ENCODE peak calls at places on chromosomes 2 and 18, in eight cellular contexts. K, B, Y, G, P, W, I and T are unnamed samples.

GRCh38 chr18:58051765-58052460 is 7.9 kb downstream of the NEDD4L start:
- DNase-seq in K (no peak), B (peak), Y (no peak), G (peak), P (peak), W (peak), I (no peak), T (no peak)

GRCh38 chr2:173584676-173585453 is 230.2 kb downstream of the CDCA7 start:
- DNase-seq in K (no peak), B (no peak), Y (no peak), G (no peak), P (no peak), W (no peak), I (no peak), T (no peak)

GRCh38 chr2:105751272-105751671 is 6.6 kb downstream of the NCK2 start:
- DNase-seq in K (no peak), B (no peak), Y (no peak), G (no peak), P (no peak), W (no peak), I (no peak), T (no peak)

GRCh38 chr18:68847219-68847860 is 49.5 kb downstream of the CCDC102B start:
- DNase-seq in K (no peak), B (peak), Y (no peak), G (peak), P (peak), W (peak), I (peak), T (no peak)

GRCh38 chr2:170716851-170717598 is 1.9 kb downstream of the SP5 start:
- DNase-seq in K (peak), B (peak), Y (peak), G (peak), P (peak), W (no peak), I (no peak), T (peak)

GRCh38 chr2:237191693-237192076 is 106.0 kb downstream of the COPS8 start:
- DNase-seq in K (no peak), B (no peak), Y (peak), G (no peak), P (no peak), W (no peak), I (no peak), T (no peak)

GRCh38 chr18:44771957-44772917 is 91.5 kb downstream of the SETBP1 start:
- DNase-seq in K (no peak), B (no peak), Y (no peak), G (no peak), P (no peak), W (no peak), I (peak), T (no peak)

GRCh38 chr18:45962461-45962860 is 4.7 kb downstream of the EPG5 start:
- DNase-seq in K (no peak), B (peak), Y (no peak), G (peak), P (peak), W (peak), I (peak), T (no peak)

GRCh38 chr2:23419171-23420090 is 34.5 kb downstream of the KLHL29 start:
- DNase-seq in K (no peak), B (peak), Y (no peak), G (no peak), P (no peak), W (no peak), I (no peak), T (no peak)

GRCh38 chr2:145066795-145067194 is 546.9 kb upstream of the ZEB2 start:
- DNase-seq in K (no peak), B (no peak), Y (no peak), G (no peak), P (no peak), W (no peak), I (no peak), T (no peak)

GRCh38 chr2:134466141-134466540 is 212.3 kb downstream of the MGAT5 start:
- DNase-seq in K (no peak), B (peak), Y (no peak), G (no peak), P (peak), W (peak), I (peak), T (peak)

GRCh38 chr2:146817613-146818012 is 1027.2 kb upstream of the ACVR2A start:
- DNase-seq in K (no peak), B (no peak), Y (no peak), G (no peak), P (peak), W (no peak), I (no peak), T (no peak)

GRCh38 chr2:101306410-101306809 is 2.1 kb downstream of the RNF149 start:
- DNase-seq in K (no peak), B (no peak), Y (no peak), G (no peak), P (no peak), W (peak), I (no peak), T (no peak)

GRCh38 chr2:71609029-71609428 is 155.7 kb downstream of the DYSF start:
- DNase-seq in K (peak), B (no peak), Y (peak), G (no peak), P (no peak), W (no peak), I (no peak), T (no peak)

GRCh38 chr2:229719926-229720652 is 5.7 kb upstream of the DNER start:
- DNase-seq in K (no peak), B (no peak), Y (no peak), G (peak), P (no peak), W (no peak), I (peak), T (no peak)

GRCh38 chr2:131014141-131014540 is 79.1 kb downstream of the FAM168B start:
- DNase-seq in K (no peak), B (no peak), Y (no peak), G (no peak), P (peak), W (no peak), I (no peak), T (no peak)

GRCh38 chr2:196453613-196454047 is 185.9 kb upstream of the CCDC150 start:
- DNase-seq in K (no peak), B (peak), Y (no peak), G (peak), P (peak), W (peak), I (peak), T (peak)

GRCh38 chr2:209441541-209441940 is 17.7 kb downstream of the MAP2 start:
- DNase-seq in K (no peak), B (peak), Y (no peak), G (no peak), P (no peak), W (no peak), I (peak), T (no peak)

GRCh38 chr2:88600038-88600465 is 27.2 kb downstream of the EIF2AK3 start:
- DNase-seq in K (no peak), B (peak), Y (no peak), G (peak), P (peak), W (peak), I (peak), T (peak)

GRCh38 chr2:236176417-236176816 is 8.2 kb upstream of the GBX2 start:
- DNase-seq in K (no peak), B (peak), Y (no peak), G (peak), P (peak), W (no peak), I (no peak), T (no peak)

GRCh38 chr2:12504443-12504842 is 212.3 kb upstream of the TRIB2 start:
- DNase-seq in K (no peak), B (peak), Y (no peak), G (peak), P (peak), W (peak), I (peak), T (no peak)

GRCh38 chr18:27143580-27144287 is 41.4 kb downstream of the CHST9 start:
- DNase-seq in K (no peak), B (no peak), Y (no peak), G (no peak), P (no peak), W (no peak), I (no peak), T (no peak)

GRCh38 chr2:98086491-98087446 is at the start of gene VWA3B:
- DNase-seq in K (peak), B (peak), Y (peak), G (no peak), P (peak), W (peak), I (peak), T (peak)

GRCh38 chr2:234827096-234827860 is 124.5 kb upstream of the SH3BP4 start:
- DNase-seq in K (no peak), B (no peak), Y (no peak), G (no peak), P (peak), W (no peak), I (no peak), T (no peak)

GRCh38 chr2:48413676-48414075 is 116.3 kb upstream of the STON1 start:
- DNase-seq in K (no peak), B (no peak), Y (no peak), G (no peak), P (no peak), W (no peak), I (no peak), T (no peak)

GRCh38 chr2:3730646-3731045 is 27.3 kb downstream of the DCDC2C start:
- DNase-seq in K (no peak), B (peak), Y (no peak), G (peak), P (peak), W (no peak), I (no peak), T (no peak)

GRCh38 chr2:102301867-102302362 is 9.4 kb upstream of the IL1RL1 start:
- DNase-seq in K (no peak), B (peak), Y (no peak), G (peak), P (peak), W (peak), I (peak), T (no peak)

GRCh38 chr2:148021059-148021985 is at the start of gene MBD5:
- DNase-seq in K (peak), B (peak), Y (peak), G (peak), P (peak), W (peak), I (peak), T (peak)

GRCh38 chr2:16107246-16107645 is 166.9 kb downstream of the MYCN start:
- DNase-seq in K (no peak), B (no peak), Y (no peak), G (no peak), P (no peak), W (no peak), I (no peak), T (no peak)

GRCh38 chr2:16105178-16105663 is 164.9 kb downstream of the MYCN start:
- DNase-seq in K (no peak), B (no peak), Y (no peak), G (no peak), P (no peak), W (no peak), I (no peak), T (no peak)

GRCh38 chr2:16104345-16105177 is 164.2 kb downstream of the MYCN start:
- DNase-seq in K (no peak), B (no peak), Y (no peak), G (no peak), P (no peak), W (no peak), I (no peak), T (no peak)

GRCh38 chr2:16106619-16107018 is 166.3 kb downstream of the MYCN start:
- DNase-seq in K (no peak), B (no peak), Y (no peak), G (no peak), P (no peak), W (no peak), I (no peak), T (no peak)

DNA sequence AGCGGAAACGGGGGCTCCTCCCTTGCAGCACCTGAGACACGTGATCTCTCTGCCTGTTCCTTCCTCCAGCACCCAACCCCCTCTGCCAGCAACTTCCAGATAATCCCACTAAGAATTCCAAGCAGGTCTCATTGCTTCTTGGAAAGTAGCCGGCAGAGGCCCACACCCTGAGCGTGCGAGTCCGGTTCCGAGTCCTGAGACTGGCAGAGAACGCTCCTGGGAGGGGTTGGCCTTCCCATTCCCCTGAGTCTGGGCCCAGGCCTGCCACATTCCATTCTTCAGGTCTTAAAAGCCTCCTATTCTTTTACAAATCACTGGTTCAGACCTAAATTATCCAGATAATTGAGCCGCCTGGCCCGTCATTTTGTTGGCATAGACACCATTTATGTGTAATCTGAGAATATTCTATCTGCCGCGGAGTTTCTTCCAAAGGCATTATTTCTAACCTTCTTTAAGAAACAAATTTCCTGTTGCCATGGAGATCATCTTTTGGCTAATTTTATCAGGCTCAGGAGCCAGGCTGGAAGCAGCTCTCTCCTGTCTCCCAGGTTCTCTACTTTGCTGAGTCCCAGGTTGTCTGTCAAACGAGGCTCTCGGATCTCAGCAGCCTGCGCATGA is 165.4 kb downstream of the MYCN start:
- DNase-seq in K (no peak), B (no peak), Y (no peak), G (no peak), P (no peak), W (no peak), I (no peak), T (no peak)
- H3K4me3 ChIP-seq in K (no peak), B (no peak), Y (no peak), G (no peak), P (no peak), W (no peak), I (no peak), T (no peak)

DNA sequence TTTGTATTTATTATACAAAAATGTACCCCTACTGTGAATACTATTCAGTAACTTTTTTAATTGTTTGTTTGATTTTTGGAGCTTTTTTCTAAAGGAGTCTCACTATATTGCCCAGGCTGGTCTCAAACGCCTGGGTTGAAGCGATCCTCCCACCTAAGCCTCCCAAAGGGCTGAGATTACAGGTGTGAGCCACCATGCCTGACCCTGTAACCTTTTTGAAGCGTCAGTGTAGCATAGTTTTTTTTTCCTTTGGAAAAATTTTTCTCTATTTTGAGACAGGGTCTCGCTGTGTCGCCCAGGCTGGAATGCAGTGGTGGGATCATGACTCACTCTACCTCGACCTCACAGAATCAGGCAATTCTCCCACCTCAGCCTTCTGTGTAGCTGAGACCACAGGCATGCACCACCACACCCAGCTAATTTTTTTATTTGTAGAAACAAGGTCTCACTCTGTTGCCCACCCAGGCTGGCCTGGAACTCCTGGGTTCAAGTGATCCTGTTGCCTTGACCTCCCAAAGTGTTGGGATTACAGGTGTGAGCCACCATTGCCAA is 2.0 kb downstream of the GMCL1 start:
- DNase-seq in K (no peak), B (no peak), Y (no peak), G (no peak), P (no peak), W (no peak), I (peak), T (no peak)
- H3K4me3 ChIP-seq in K (no peak), B (no peak), Y (no peak), G (no peak), P (no peak), W (no peak), I (no peak), T (peak)

GRCh38 chr2:121766624-121767023 is 11.2 kb downstream of the TSN start:
- DNase-seq in K (no peak), B (no peak), Y (no peak), G (no peak), P (no peak), W (no peak), I (no peak), T (no peak)
- H3K4me3 ChIP-seq in K (no peak), B (no peak), Y (no peak), G (no peak), P (no peak), W (no peak), I (no peak), T (no peak)

GRCh38 chr2:30223413-30223874 is 7.9 kb upstream of the LBH start:
- DNase-seq in K (no peak), B (no peak), Y (no peak), G (no peak), P (no peak), W (peak), I (no peak), T (no peak)

GRCh38 chr2:30224147-30224546 is 7.2 kb upstream of the LBH start:
- DNase-seq in K (no peak), B (no peak), Y (no peak), G (no peak), P (no peak), W (peak), I (no peak), T (no peak)

GRCh38 chr2:30222636-30223360 is 8.5 kb upstream of the LBH start:
- DNase-seq in K (no peak), B (no peak), Y (no peak), G (no peak), P (no peak), W (no peak), I (no peak), T (no peak)

GRCh38 chr2:30226144-30227032 is 4.9 kb upstream of the LBH start:
- DNase-seq in K (no peak), B (peak), Y (no peak), G (peak), P (no peak), W (peak), I (peak), T (no peak)

GRCh38 chr2:30225131-30225762 is 6.1 kb upstream of the LBH start:
- DNase-seq in K (no peak), B (peak), Y (no peak), G (peak), P (no peak), W (peak), I (peak), T (no peak)
- H3K4me3 ChIP-seq in K (no peak), B (peak), Y (peak), G (peak), P (no peak), W (peak), I (peak), T (peak)

DNA sequence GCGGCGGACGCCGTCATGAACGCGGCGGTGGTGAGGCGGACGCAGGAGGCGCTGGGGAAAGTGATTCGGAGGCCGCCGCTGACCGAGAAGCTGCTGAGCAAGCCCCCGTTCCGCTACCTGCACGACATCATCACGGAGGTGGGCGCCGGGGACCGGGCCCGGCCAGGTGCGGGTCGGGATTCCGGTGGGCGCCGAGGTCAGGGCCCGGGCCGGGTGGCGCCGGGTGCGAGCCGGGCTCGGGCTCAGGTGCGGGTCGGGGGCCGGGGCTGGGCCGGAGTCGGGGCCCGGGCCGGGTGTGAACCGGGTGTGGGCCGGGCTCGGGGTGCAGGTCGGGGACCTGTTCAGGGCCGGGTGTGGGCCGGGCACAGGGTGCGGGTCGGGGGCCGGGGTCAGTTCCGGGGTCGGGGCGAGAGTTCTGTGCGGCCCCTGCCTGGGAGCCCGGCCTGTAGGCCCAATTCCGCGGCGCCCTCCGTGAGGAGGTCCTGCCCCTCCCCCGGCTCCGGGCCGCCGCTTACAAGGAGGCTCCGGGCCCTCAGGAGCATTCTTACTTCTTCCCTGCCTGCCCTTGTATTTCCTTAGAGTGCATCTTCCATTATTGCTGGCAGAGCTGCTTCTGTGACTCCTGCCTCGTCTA is 447 bp downstream of the TRAF3IP1 start:
- DNase-seq in K (peak), B (peak), Y (peak), G (peak), P (peak), W (no peak), I (no peak), T (no peak)
- H3K4me3 ChIP-seq in K (peak), B (peak), Y (peak), G (peak), P (peak), W (peak), I (peak), T (peak)

GRCh38 chr18:48137354-48138208 is 207.1 kb upstream of the SMAD2 start:
- DNase-seq in K (no peak), B (no peak), Y (no peak), G (no peak), P (no peak), W (no peak), I (no peak), T (no peak)
- H3K4me3 ChIP-seq in K (no peak), B (no peak), Y (peak), G (no peak), P (peak), W (no peak), I (peak), T (no peak)